ENCODE peak calls at places on chromosomes 4 and X, in seven cellular contexts. D is substantia nigra; S is iPS DF 19.7; E is lower leg skin; J is BJ; Q is activated CD4-positive, alpha-beta T cell treated with anti-CD3 and anti-CD28 coated beads, Interleukin-2, amount 10 ng/mL, durations not matched to agents 7 days and 5 days; X is tibial artery. P is an unnamed sample.

GRCh38 chr4:2834001-2834921 is 9.4 kb upstream of the ADD1 start:
- DNase-seq in D (no peak), E (no peak), S (no peak), J (no peak), Q (no peak), X (peak), P (no peak)

GRCh38 chr4:120085705-120086104 is 19.1 kb upstream of the MAD2L1 start:
- DNase-seq in Q (no peak), D (no peak), J (no peak), X (no peak), E (no peak), S (no peak), P (no peak)

GRCh38 chr4:118826723-118827444 is 9.0 kb downstream of the SEC24D start:
- DNase-seq in X (no peak), S (no peak), Q (no peak), E (no peak), J (no peak), D (no peak), P (peak)

GRCh38 chr4:26058537-26058936 is 144.5 kb downstream of the SMIM20 start:
- DNase-seq in S (no peak), E (no peak), D (no peak), J (no peak), Q (no peak), X (no peak), P (no peak)

GRCh38 chrX:69153060-69153730 is 12.1 kb downstream of the PJA1 start:
- DNase-seq in Q (no peak), D (peak), J (no peak), X (no peak), E (no peak), S (no peak), P (no peak)

GRCh38 chrX:39895228-39896110 is 202.3 kb downstream of the BCOR start:
- DNase-seq in E (no peak), Q (no peak), X (no peak), S (no peak), J (no peak), D (no peak), P (no peak)

GRCh38 chrX:9538544-9539045 is 73.7 kb downstream of the TBL1X start:
- DNase-seq in E (no peak), X (no peak), S (no peak), D (no peak), J (no peak), Q (no peak), P (no peak)

GRCh38 chr4:36091997-36092396 is 152.3 kb downstream of the ARAP2 start:
- DNase-seq in X (no peak), S (no peak), E (no peak), Q (no peak), J (no peak), D (no peak), P (no peak)

GRCh38 chrX:30573125-30573524 is 4.4 kb downstream of the TASL start:
- DNase-seq in E (no peak), D (no peak), Q (no peak), J (no peak), X (no peak), S (no peak), P (no peak)

GRCh38 chrX:97311066-97311778 is 427.5 kb downstream of the RPA4 start:
- DNase-seq in S (no peak), J (no peak), E (no peak), X (no peak), Q (no peak), D (no peak), P (no peak)

GRCh38 chr4:159341486-159341885 is 238.6 kb downstream of the RAPGEF2 start:
- DNase-seq in D (no peak), E (no peak), S (no peak), Q (no peak), J (no peak), X (no peak), P (no peak)

P was measured in K562.